ENCODE peak calls at places on chromosomes 13 and 19, in six cellular contexts. A is HTR-8/SVneo; W is heart left ventricle; K is HL-60; U is AG20443; H is activated CD8-positive, alpha-beta memory T cell treated with anti-CD3 and anti-CD28 coated beads, Interleukin-2, amount 50 U/mL, for 4 hours. R is an unnamed sample.

GRCh38 chr19:5547881-5548280 is 19.9 kb downstream of the TINCR start:
- DNase-seq in A (peak; percentile 74), W (no peak), K (peak; percentile 42), U (peak; percentile 76), H (no peak), R (no peak)

GRCh38 chr13:52738719-52739467 is 727 bp downstream of the CNMD start:
- DNase-seq in A (no peak), W (no peak), K (no peak), U (peak; percentile 12), H (peak; percentile 41), R (no peak)

GRCh38 chr19:14366529-14366928 is 14.7 kb upstream of the ADGRE5 start:
- DNase-seq in A (peak; percentile 69), W (peak; percentile 67), K (peak; percentile 74), U (peak; percentile 43), H (peak; percentile 83), R (peak; percentile 48)

GRCh38 chr13:110306960-110307696 is at the start of the genes COL4A1 and COL4A2:
- DNase-seq in A (peak; percentile 26), W (peak; percentile 88), K (no peak), U (peak; percentile 72), H (no peak), R (peak; percentile 71)

GRCh38 chr19:49148784-49149651 is 6.2 kb downstream of the HRC start:
- DNase-seq in A (peak; percentile 96), W (peak; percentile 99), K (peak; percentile 63), U (peak; percentile 96), H (peak; percentile 73), R (peak; percentile 83)

GRCh38 chr13:28324181-28324789 is 170.6 kb downstream of the FLT1 start:
- DNase-seq in A (peak; percentile 48), W (peak; percentile 66), K (peak; percentile 76), U (peak; percentile 79), H (peak; percentile 42), R (peak; percentile 43)

GRCh38 chr19:54154603-54155345 is 4.7 kb downstream of the LENG1 start:
- DNase-seq in A (no peak), W (no peak), K (no peak), U (peak; percentile 48), H (no peak), R (peak; percentile 67)

GRCh38 chr13:24168392-24168750 is 7.9 kb downstream of the SPATA13 start:
- DNase-seq in A (no peak), W (no peak), K (no peak), U (peak; percentile 49), H (no peak), R (no peak)

GRCh38 chr13:94917814-94918213 is 205.5 kb upstream of the SOX21 start:
- DNase-seq in A (no peak), W (no peak), K (no peak), U (peak; percentile 12), H (no peak), R (peak; percentile 6)

GRCh38 chr19:43699506-43700367 is 16.1 kb upstream of the IRGC start:
- DNase-seq in A (no peak), W (peak; percentile 44), K (no peak), U (peak; percentile 41), H (no peak), R (peak; percentile 52)

GRCh38 chr19:482186-483041 is 13.9 kb upstream of the MADCAM1 start:
- DNase-seq in A (no peak), W (peak; percentile 18), K (no peak), U (no peak), H (no peak), R (no peak)

GRCh38 chr13:27953671-27954405 is 15.3 kb downstream of the CDX2 start:
- DNase-seq in A (peak; percentile 59), W (peak; percentile 77), K (peak; percentile 83), U (peak; percentile 95), H (peak; percentile 59), R (peak; percentile 56)

GRCh38 chr19:41411682-41412265 is 14.2 kb downstream of the BCKDHA start:
- DNase-seq in A (no peak), W (peak; percentile 89), K (no peak), U (no peak), H (no peak), R (no peak)

GRCh38 chr19:38221919-38222828 is 1.8 kb downstream of the DPF1 start:
- DNase-seq in A (no peak), W (no peak), K (no peak), U (no peak), H (no peak), R (no peak)